ENCODE peak calls at places on chromosomes 3 and 15, in nine cellular contexts. E is left ventricle myocardium superior; Q is activated CD4-positive, alpha-beta T cell treated with anti-CD3 and anti-CD28 coated beads, Interleukin-2, amount 10 ng/mL, durations not matched to agents 7 days and 5 days; O is stimulated activated CD8-positive, alpha-beta memory T cell treated with anti-CD3 and anti-CD28 coated beads, Interleukin-7, amount 100 ng/mL, for 24 hours; I is SK-N-DZ; X is colonic mucosa; N is NB4; J is activated CD8-positive, alpha-beta memory T cell treated with anti-CD3 and anti-CD28 coated beads for 1 hour; Y is amniotic stem cell. C is an unnamed sample.

GRCh38 chr3:16828815-16829214 is 55.9 kb upstream of the PLCL2 start:
- DNase-seq in E (no peak), Q (peak), O (no peak), I (peak), X (peak), N (peak), J (peak), Y (no peak), C (peak)

GRCh38 chr3:152469238-152470025 is 200.7 kb downstream of the MBNL1 start:
- DNase-seq in E (no peak), Q (no peak), O (no peak), I (no peak), X (no peak), N (no peak), J (no peak), Y (no peak), C (no peak)

GRCh38 chr15:26996250-26996649 is 25.3 kb downstream of the GABRG3 start:
- DNase-seq in E (no peak), Q (no peak), O (no peak), I (no peak), X (no peak), N (no peak), J (no peak), Y (no peak), C (no peak)

GRCh38 chr3:108623504-108623903 is 34.0 kb downstream of the DZIP3 start:
- DNase-seq in E (no peak), Q (no peak), O (no peak), I (no peak), X (no peak), N (no peak), J (no peak), Y (no peak), C (no peak)

GRCh38 chr3:74651239-74651638 is 36.8 kb upstream of the CNTN3 start:
- DNase-seq in E (no peak), Q (no peak), O (no peak), I (no peak), X (no peak), N (no peak), J (no peak), Y (no peak), C (no peak)

GRCh38 chr3:96331341-96331740 is 483.1 kb upstream of the EPHA6 start:
- DNase-seq in E (no peak), Q (no peak), O (no peak), I (no peak), X (no peak), N (peak), J (no peak), Y (no peak), C (peak)

GRCh38 chr3:68977486-68978167 is 35.9 kb downstream of the EOGT start:
- DNase-seq in E (no peak), Q (no peak), O (no peak), I (no peak), X (no peak), N (peak), J (no peak), Y (no peak), C (no peak)

GRCh38 chr15:42137461-42138261 is 18.8 kb downstream of the PLA2G4F start:
- DNase-seq in E (no peak), Q (peak), O (no peak), I (peak), X (peak), N (peak), J (no peak), Y (peak), C (peak)

GRCh38 chr3:123834631-123835030 is 49.5 kb downstream of the MYLK start:
- DNase-seq in E (no peak), Q (no peak), O (no peak), I (no peak), X (no peak), N (peak), J (no peak), Y (peak), C (no peak)

GRCh38 chr3:35523838-35524237 is 115.5 kb upstream of the ARPP21 start:
- DNase-seq in E (no peak), Q (no peak), O (no peak), I (no peak), X (no peak), N (no peak), J (no peak), Y (no peak), C (no peak)

GRCh38 chr15:50135123-50135541 is 16.1 kb upstream of the ATP8B4 start:
- DNase-seq in E (no peak), Q (peak), O (no peak), I (no peak), X (no peak), N (no peak), J (no peak), Y (no peak), C (no peak)

GRCh38 chr3:192570757-192571156 is 156.6 kb downstream of the FGF12 start:
- DNase-seq in E (no peak), Q (no peak), O (no peak), I (no peak), X (no peak), N (no peak), J (no peak), Y (no peak), C (no peak)

GRCh38 chr15:98561169-98561941 is 87.0 kb upstream of the IGF1R start:
- DNase-seq in E (no peak), Q (no peak), O (no peak), I (no peak), X (no peak), N (no peak), J (no peak), Y (no peak), C (no peak)

GRCh38 chr3:28906561-28907310 is 374.1 kb upstream of the RBMS3 start:
- DNase-seq in E (no peak), Q (no peak), O (no peak), I (no peak), X (no peak), N (no peak), J (no peak), Y (no peak), C (no peak)

GRCh38 chr3:30751610-30752299 is 142.7 kb downstream of the GADL1 start:
- DNase-seq in E (peak), Q (peak), O (peak), I (peak), X (peak), N (peak), J (peak), Y (no peak), C (no peak)